ENCODE peak calls at places on chromosomes 3 and 15, in six cellular contexts. One of them, this sample, is unnamed.

GRCh38 chr15:41928637-41929620 is 35.1 kb upstream of the SPTBN5 start:
- DNase-seq in K562: no peak
- DNase-seq in activated CD4-positive, alpha-beta T cell treated with anti-CD3 and anti-CD28 coated beads, Interleukin-2, amount 50 U/mL, for 1 hour: no peak
- DNase-seq in GM18507: peak
- DNase-seq in spleen: peak
- DNase-seq in psoas muscle: peak
- DNase-seq in this sample: no peak

GRCh38 chr3:62604301-62604700 is 231.0 kb upstream of the FEZF2 start:
- DNase-seq in psoas muscle: no peak
- DNase-seq in activated CD4-positive, alpha-beta T cell treated with anti-CD3 and anti-CD28 coated beads, Interleukin-2, amount 50 U/mL, for 1 hour: no peak
- DNase-seq in GM18507: no peak
- DNase-seq in spleen: no peak
- DNase-seq in K562: no peak
- DNase-seq in this sample: no peak

GRCh38 chr15:60423540-60423939 is 25.8 kb upstream of the ANXA2 start:
- DNase-seq in psoas muscle: no peak
- DNase-seq in activated CD4-positive, alpha-beta T cell treated with anti-CD3 and anti-CD28 coated beads, Interleukin-2, amount 50 U/mL, for 1 hour: no peak
- DNase-seq in K562: no peak
- DNase-seq in spleen: no peak
- DNase-seq in GM18507: no peak
- DNase-seq in this sample: peak

GRCh38 chr15:25424073-25424472 is 14.8 kb downstream of the UBE3A start:
- DNase-seq in psoas muscle: no peak
- DNase-seq in K562: no peak
- DNase-seq in activated CD4-positive, alpha-beta T cell treated with anti-CD3 and anti-CD28 coated beads, Interleukin-2, amount 50 U/mL, for 1 hour: no peak
- DNase-seq in GM18507: no peak
- DNase-seq in spleen: no peak
- DNase-seq in this sample: no peak

GRCh38 chr3:172074578-172074977 is 35.2 kb downstream of the FNDC3B start:
- DNase-seq in spleen: no peak
- DNase-seq in psoas muscle: peak
- DNase-seq in GM18507: no peak
- DNase-seq in K562: no peak
- DNase-seq in activated CD4-positive, alpha-beta T cell treated with anti-CD3 and anti-CD28 coated beads, Interleukin-2, amount 50 U/mL, for 1 hour: no peak
- DNase-seq in this sample: no peak

GRCh38 chr15:60179786-60180391 is 175.8 kb downstream of the FOXB1 start:
- DNase-seq in spleen: no peak
- DNase-seq in GM18507: no peak
- DNase-seq in activated CD4-positive, alpha-beta T cell treated with anti-CD3 and anti-CD28 coated beads, Interleukin-2, amount 50 U/mL, for 1 hour: peak
- DNase-seq in psoas muscle: no peak
- DNase-seq in K562: peak
- DNase-seq in this sample: no peak

GRCh38 chr3:101074518-101074917 is 81.3 kb upstream of the ABI3BP start:
- DNase-seq in activated CD4-positive, alpha-beta T cell treated with anti-CD3 and anti-CD28 coated beads, Interleukin-2, amount 50 U/mL, for 1 hour: no peak
- DNase-seq in spleen: no peak
- DNase-seq in GM18507: no peak
- DNase-seq in psoas muscle: no peak
- DNase-seq in K562: no peak
- DNase-seq in this sample: no peak

GRCh38 chr3:30198162-30198561 is 408.2 kb upstream of the TGFBR2 start:
- DNase-seq in activated CD4-positive, alpha-beta T cell treated with anti-CD3 and anti-CD28 coated beads, Interleukin-2, amount 50 U/mL, for 1 hour: no peak
- DNase-seq in GM18507: no peak
- DNase-seq in K562: no peak
- DNase-seq in spleen: no peak
- DNase-seq in psoas muscle: no peak
- DNase-seq in this sample: no peak

GRCh38 chr15:74252291-74253080 is 16.4 kb downstream of the CCDC33 start:
- DNase-seq in GM18507: no peak
- DNase-seq in activated CD4-positive, alpha-beta T cell treated with anti-CD3 and anti-CD28 coated beads, Interleukin-2, amount 50 U/mL, for 1 hour: no peak
- DNase-seq in K562: no peak
- DNase-seq in spleen: no peak
- DNase-seq in psoas muscle: no peak
- DNase-seq in this sample: no peak

GRCh38 chr3:182723596-182723995 is 69.7 kb upstream of the ATP11B start:
- DNase-seq in K562: no peak
- DNase-seq in psoas muscle: no peak
- DNase-seq in spleen: no peak
- DNase-seq in GM18507: no peak
- DNase-seq in activated CD4-positive, alpha-beta T cell treated with anti-CD3 and anti-CD28 coated beads, Interleukin-2, amount 50 U/mL, for 1 hour: no peak
- DNase-seq in this sample: no peak